ENCODE peak calls at places on chromosome 7, in six cellular contexts. W, S, A, D, E and I are unnamed samples.

GRCh38 chr7:104980969-104981670 is 32.9 kb upstream of the KMT2E start:
- DNase-seq in W (peak; percentile 73), S (no peak), A (no peak), D (no peak), E (no peak), I (peak; percentile 71)

GRCh38 chr7:137634356-137634755 is 212.4 kb downstream of the DGKI start:
- DNase-seq in W (no peak), S (no peak), A (no peak), D (no peak), E (no peak), I (no peak)

GRCh38 chr7:122402235-122402634 is 97.7 kb upstream of the FEZF1 start:
- DNase-seq in W (no peak), S (no peak), A (no peak), D (no peak), E (no peak), I (peak; percentile 26)

GRCh38 chr7:150566123-150566522 is 1.1 kb upstream of the GIMAP4 start:
- DNase-seq in W (no peak), S (no peak), A (no peak), D (no peak), E (no peak), I (no peak)

GRCh38 chr7:66283003-66283920 is 78.1 kb downstream of the TPST1 start:
- DNase-seq in W (peak; percentile 91), S (no peak), A (no peak), D (no peak), E (peak; percentile 46), I (peak; percentile 86)

GRCh38 chr7:48337012-48337621 is 165.9 kb downstream of the ABCA13 start:
- DNase-seq in W (peak; percentile 36), S (no peak), A (no peak), D (no peak), E (no peak), I (peak; percentile 75)

GRCh38 chr7:134452991-134453473 is 5.9 kb downstream of the AKR1B1 start:
- DNase-seq in W (no peak), S (no peak), A (no peak), D (no peak), E (no peak), I (no peak)

GRCh38 chr7:1193593-1194424 is 33.8 kb upstream of the ZFAND2A start:
- DNase-seq in W (peak; percentile 33), S (peak; percentile 47), A (no peak), D (no peak), E (no peak), I (peak; percentile 55)

GRCh38 chr7:155584763-155585531 is 38.6 kb upstream of the CNPY1 start:
- DNase-seq in W (peak; percentile 77), S (peak; percentile 82), A (no peak), D (peak; percentile 63), E (no peak), I (peak; percentile 50)

GRCh38 chr7:16744518-16745250 is 8.9 kb upstream of the TSPAN13 start:
- DNase-seq in W (no peak), S (no peak), A (no peak), D (no peak), E (no peak), I (no peak)

GRCh38 chr7:70660154-70660818 is 471.7 kb upstream of the GALNT17 start:
- DNase-seq in W (no peak), S (peak; percentile 39), A (peak; percentile 16), D (no peak), E (no peak), I (no peak)

GRCh38 chr7:28608766-28609165 is 196.4 kb downstream of the CREB5 start:
- DNase-seq in W (peak; percentile 89), S (no peak), A (no peak), D (no peak), E (no peak), I (peak; percentile 30)

GRCh38 chr7:54796150-54796549 is 37.1 kb upstream of the SEC61G start:
- DNase-seq in W (peak; percentile 82), S (no peak), A (no peak), D (no peak), E (no peak), I (no peak)

GRCh38 chr7:121073463-121074099 is 85.1 kb downstream of the CPED1 start:
- DNase-seq in W (no peak), S (no peak), A (no peak), D (no peak), E (no peak), I (no peak)

GRCh38 chr7:149291036-149291835 is 29.2 kb downstream of the ZNF783 start:
- DNase-seq in W (no peak), S (no peak), A (peak; percentile 36), D (peak; percentile 71), E (no peak), I (no peak)

GRCh38 chr7:152910545-152911013 is 151.0 kb downstream of the ACTR3B start:
- DNase-seq in W (no peak), S (no peak), A (no peak), D (no peak), E (no peak), I (no peak)

GRCh38 chr7:105454058-105454739 is 65.5 kb upstream of the SRPK2 start:
- DNase-seq in W (peak; percentile 73), S (no peak), A (no peak), D (no peak), E (peak; percentile 92), I (peak; percentile 85)

GRCh38 chr7:130486114-130486962 is 5.5 kb upstream of the MEST start:
- DNase-seq in W (no peak), S (peak; percentile 86), A (no peak), D (no peak), E (no peak), I (peak; percentile 50)

GRCh38 chr7:113705439-113705838 is 213.4 kb downstream of the PPP1R3A start:
- DNase-seq in W (peak; percentile 7), S (no peak), A (no peak), D (no peak), E (no peak), I (peak; percentile 4)

GRCh38 chr7:139340808-139341057 is 404 bp upstream of the FMC1 start:
- DNase-seq in W (no peak), S (no peak), A (no peak), D (no peak), E (no peak), I (no peak)

GRCh38 chr7:10237306-10237705 is 736.4 kb upstream of the PHF14 start:
- DNase-seq in W (no peak), S (no peak), A (no peak), D (no peak), E (no peak), I (peak; percentile 23)

GRCh38 chr7:252981-253380 is 37.0 kb upstream of the FOXL3 start:
- DNase-seq in W (no peak), S (no peak), A (no peak), D (no peak), E (no peak), I (no peak)

GRCh38 chr7:75762350-75762917 is 9.6 kb downstream of the CCL26 start:
- DNase-seq in W (peak; percentile 78), S (no peak), A (no peak), D (no peak), E (peak; percentile 66), I (peak; percentile 87)

GRCh38 chr7:94368371-94368791 is 26.3 kb upstream of the COL1A2 start:
- DNase-seq in W (peak; percentile 95), S (no peak), A (no peak), D (no peak), E (peak; percentile 84), I (peak; percentile 96)

GRCh38 chr7:25527665-25528064 is 299.4 kb upstream of the NPVF start:
- DNase-seq in W (no peak), S (no peak), A (no peak), D (no peak), E (no peak), I (no peak)

GRCh38 chr7:103487419-103487818 is 41.4 kb upstream of the SLC26A5 start:
- DNase-seq in W (no peak), S (no peak), A (no peak), D (no peak), E (no peak), I (no peak)

GRCh38 chr7:69067397-69067796 is 530.9 kb upstream of the AUTS2 start:
- DNase-seq in W (peak; percentile 21), S (peak; percentile 57), A (no peak), D (no peak), E (no peak), I (peak; percentile 52)
- TF ChIP-seq CTCF in W (peak; percentile 36), S (no peak), A (peak; percentile 48), D (no peak), E (peak; percentile 39), I (peak; percentile 62)

DNA sequence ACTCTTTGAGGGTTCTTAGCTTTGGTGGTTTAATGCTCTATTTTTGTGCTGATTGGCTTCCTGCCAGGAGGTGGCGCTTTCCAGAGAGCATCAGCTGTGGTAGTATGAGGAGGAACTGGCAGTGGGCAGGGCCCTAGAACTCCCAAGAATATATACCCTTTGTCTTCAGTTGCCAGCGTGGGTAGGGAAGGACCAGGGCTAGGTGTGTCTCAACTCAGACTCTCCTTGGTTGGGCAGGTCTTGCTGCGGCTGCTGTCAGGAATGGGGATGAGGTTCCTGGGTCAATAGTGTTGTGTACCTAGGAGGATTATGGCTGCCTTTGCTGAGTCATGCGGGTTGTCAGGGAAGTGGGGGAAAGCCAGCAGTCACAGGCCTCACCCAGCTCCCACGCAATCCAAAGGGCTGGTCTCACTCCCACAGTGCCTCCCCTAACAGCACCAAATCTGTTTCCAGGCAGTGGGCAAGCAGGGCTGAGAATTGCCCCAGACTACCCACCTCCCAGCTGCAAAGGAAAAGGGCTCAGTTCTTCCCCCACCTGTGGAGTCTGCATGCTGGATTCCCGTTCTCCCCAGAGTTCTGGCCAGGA is 191.5 kb downstream of the PHTF2 start:
- DNase-seq in W (no peak), S (no peak), A (peak; percentile 29), D (no peak), E (no peak), I (no peak)
- TF ChIP-seq CTCF in W (no peak), S (no peak), A (peak; percentile 44), D (no peak), E (no peak), I (no peak)

GRCh38 chr7:140909476-140910161 is 15.1 kb downstream of the BRAF start:
- DNase-seq in W (no peak), S (no peak), A (no peak), D (no peak), E (no peak), I (no peak)

GRCh38 chr7:140902305-140902953 is 22.3 kb downstream of the BRAF start:
- DNase-seq in W (no peak), S (no peak), A (no peak), D (no peak), E (no peak), I (no peak)

GRCh38 chr7:140904081-140904480 is 20.6 kb downstream of the BRAF start:
- DNase-seq in W (peak; percentile 61), S (no peak), A (no peak), D (no peak), E (no peak), I (peak; percentile 53)

GRCh38 chr7:140911746-140912145 is 13.0 kb downstream of the BRAF start:
- DNase-seq in W (peak; percentile 15), S (no peak), A (no peak), D (no peak), E (no peak), I (no peak)

GRCh38 chr7:140908351-140908750 is 16.4 kb downstream of the BRAF start:
- DNase-seq in W (no peak), S (no peak), A (no peak), D (no peak), E (no peak), I (no peak)
- TF ChIP-seq CTCF in W (no peak), S (no peak), A (no peak), D (no peak), E (no peak), I (no peak)

DNA sequence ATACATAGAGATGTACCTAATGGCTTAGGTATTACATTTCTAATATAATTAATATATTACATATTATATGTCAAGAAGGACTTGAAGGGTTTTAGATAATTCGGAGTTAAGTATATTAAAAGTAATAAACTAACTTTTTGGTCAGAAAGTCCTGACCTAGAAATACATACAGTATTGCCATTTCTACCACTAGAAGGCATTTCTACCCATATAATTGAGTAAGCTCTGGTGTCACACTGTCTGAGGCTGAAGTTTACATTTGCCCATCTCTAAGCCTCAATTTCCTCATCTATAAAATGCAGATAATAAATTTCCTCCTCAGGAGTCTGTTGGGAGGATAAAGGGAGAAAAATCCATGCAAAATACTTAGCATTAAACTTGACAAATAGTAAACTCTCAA is 7.1 kb downstream of the FKBP14 start:
- DNase-seq in W (no peak), S (no peak), A (no peak), D (no peak), E (no peak), I (peak; percentile 33)
- TF ChIP-seq CTCF in W (peak; percentile 30), S (no peak), A (no peak), D (no peak), E (no peak), I (peak; percentile 36)